ENCODE peak calls at places on chromosome 22, in nine cellular contexts. M is breast epithelium, R is transverse colon, U is neuronal stem cell, J is mesendoderm, W is heart left ventricle, Q is A549, C is adrenal gland, D is ascending aorta. P is an unnamed sample.

GRCh38 chr22:42962295-42963230 is 52.4 kb downstream of the PACSIN2 start:
- DNase-seq in M (no peak), R (peak), U (no peak), J (peak), W (peak), Q (peak), C (peak), D (no peak), P (no peak)

GRCh38 chr22:41557401-41558240 is 3.2 kb upstream of the CSDC2 start:
- DNase-seq in M (no peak), R (peak), U (no peak), J (no peak), W (peak), Q (no peak), C (peak), D (peak), P (no peak)

GRCh38 chr22:26168199-26168915 is 905 bp upstream of the SEZ6L start:
- DNase-seq in M (no peak), R (no peak), U (no peak), J (peak), W (no peak), Q (no peak), C (no peak), D (no peak), P (no peak)

GRCh38 chr22:43159484-43160178 is 8.3 kb downstream of the TSPO start:
- DNase-seq in M (no peak), R (peak), U (no peak), J (peak), W (no peak), Q (peak), C (no peak), D (no peak), P (no peak)

GRCh38 chr22:44550666-44551491 is 52.8 kb upstream of the RTL6 start:
- DNase-seq in M (no peak), R (peak), U (no peak), J (no peak), W (peak), Q (peak), C (peak), D (peak), P (no peak)

GRCh38 chr22:29167032-29167911 is 38.4 kb upstream of the EMID1 start:
- DNase-seq in M (no peak), R (no peak), U (no peak), J (no peak), W (no peak), Q (no peak), C (no peak), D (no peak), P (no peak)

GRCh38 chr22:20258584-20259335 is 9.4 kb downstream of the RTN4R start:
- DNase-seq in M (no peak), R (no peak), U (no peak), J (no peak), W (no peak), Q (no peak), C (no peak), D (no peak), P (no peak)

GRCh38 chr22:37186228-37186996 is 1.6 kb downstream of the C1QTNF6 start:
- DNase-seq in M (no peak), R (no peak), U (no peak), J (peak), W (peak), Q (peak), C (no peak), D (no peak), P (no peak)

GRCh38 chr22:24392218-24392931 is 35.0 kb upstream of the ADORA2A start:
- DNase-seq in M (no peak), R (no peak), U (no peak), J (no peak), W (no peak), Q (no peak), C (no peak), D (no peak), P (no peak)

DNA sequence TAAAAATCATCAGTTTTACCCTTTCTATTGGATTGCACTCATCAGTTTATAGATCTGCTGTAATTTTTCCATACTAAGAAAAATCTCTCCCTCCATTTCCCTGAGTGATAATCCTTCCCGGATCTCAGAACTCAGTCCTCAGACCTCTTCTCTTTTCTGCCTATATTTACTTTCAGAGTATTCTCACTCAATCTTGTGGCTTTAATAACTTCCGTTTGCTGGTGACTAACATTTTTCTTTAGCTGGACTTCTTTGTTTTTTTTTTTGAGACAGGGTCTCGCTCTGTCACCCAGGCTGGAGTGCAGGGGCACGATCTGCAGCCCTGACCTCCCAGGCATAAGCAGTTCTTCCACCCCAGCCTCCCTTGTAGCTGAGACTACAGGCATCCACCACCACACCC is 10.4 kb downstream of the ATXN10 start:
- DNase-seq in M (no peak), R (no peak), U (no peak), J (no peak), W (no peak), Q (no peak), C (no peak), D (no peak), P (no peak)
- H3K27ac ChIP-seq in M (no peak), R (no peak), U (no peak), J (no peak), W (no peak), Q (peak), C (no peak), D (no peak), P (no peak)

DNA sequence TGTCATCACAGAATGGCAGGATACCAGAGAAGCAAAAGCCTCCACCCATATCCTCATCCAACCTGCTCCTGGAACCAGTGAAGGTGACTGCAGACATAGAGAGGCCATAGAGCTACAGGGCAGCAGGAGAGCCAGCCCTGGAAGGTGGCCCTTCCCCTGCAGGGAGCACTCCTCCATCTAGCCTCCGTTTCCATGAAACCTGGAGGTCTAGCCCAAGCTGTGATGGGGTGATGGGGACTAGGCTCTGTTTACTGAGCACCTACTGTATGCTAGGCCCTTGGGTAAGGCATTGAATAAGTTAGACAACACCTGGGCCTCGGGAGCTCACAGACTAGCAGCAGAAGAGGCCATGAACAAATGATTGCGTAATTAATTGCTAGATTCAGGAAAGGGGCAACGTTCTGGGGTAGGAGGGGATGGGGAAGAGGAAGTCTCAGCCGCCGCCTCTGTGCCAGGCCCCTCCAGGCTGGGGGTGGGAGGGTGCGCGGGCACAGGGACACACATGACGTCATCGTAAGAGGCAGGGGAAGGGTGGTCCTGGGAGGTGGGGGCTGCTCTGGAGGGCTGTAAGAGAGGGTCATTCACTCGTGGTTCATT is 784 bp upstream of the SYNGR1 start:
- DNase-seq in M (no peak), R (peak), U (no peak), J (no peak), W (peak), Q (no peak), C (no peak), D (no peak), P (no peak)
- H3K27ac ChIP-seq in M (peak), R (peak), U (no peak), J (no peak), W (peak), Q (peak), C (no peak), D (no peak), P (peak)

GRCh38 chr22:40348025-40348658 is 1.8 kb downstream of the ADSL start:
- DNase-seq in M (no peak), R (peak), U (no peak), J (peak), W (peak), Q (peak), C (peak), D (peak), P (no peak)
- H3K27ac ChIP-seq in M (peak), R (peak), U (no peak), J (no peak), W (no peak), Q (no peak), C (no peak), D (peak), P (no peak)

GRCh38 chr22:46619830-46620501 is at the start of gene GRAMD4:
- DNase-seq in M (peak), R (no peak), U (no peak), J (peak), W (peak), Q (no peak), C (no peak), D (no peak), P (no peak)
- H3K27ac ChIP-seq in M (peak), R (peak), U (peak), J (no peak), W (peak), Q (no peak), C (no peak), D (peak), P (no peak)